ENCODE peak calls at places on chromosomes 2 and 18, in four cellular contexts. S is stimulated activated CD4-positive, alpha-beta T cell treated with anti-CD3 and anti-CD28 coated beads, Interleukin-12 subunit alpha, Interleukin-12 subunit beta, amount 100 ng/mL, for 4 hours; W is activated T-cell treated with anti-CD3 and anti-CD28 coated beads for 4 hours; Q is foreskin fibroblast. R is an unnamed sample.

GRCh38 chr18:21739604-21740473 is 753 bp upstream of the MIB1 start:
- DNase-seq in S (no peak), W (no peak), Q (no peak), R (peak)

GRCh38 chr2:235712176-235712575 is 218.3 kb downstream of the AGAP1 start:
- DNase-seq in S (no peak), W (no peak), Q (no peak), R (peak)

GRCh38 chr2:201797175-201797840 is 9.0 kb upstream of the CDK15 start:
- DNase-seq in S (no peak), W (no peak), Q (peak), R (no peak)

GRCh38 chr2:127220807-127221527 is 868 bp upstream of the CYP27C1 start:
- DNase-seq in S (no peak), W (no peak), Q (peak), R (no peak)

GRCh38 chr2:25512707-25513106 is 160.7 kb downstream of the DTNB start:
- DNase-seq in S (no peak), W (no peak), Q (no peak), R (no peak)

GRCh38 chr2:84435331-84436081 is 23.6 kb downstream of the SUCLG1 start:
- DNase-seq in S (no peak), W (no peak), Q (peak), R (no peak)

GRCh38 chr2:29009711-29010677 is 28.9 kb downstream of the TOGARAM2 start:
- DNase-seq in S (no peak), W (no peak), Q (no peak), R (peak)

GRCh38 chr2:29747786-29748470 is 173.5 kb downstream of the ALK start:
- DNase-seq in S (no peak), W (no peak), Q (peak), R (no peak)

GRCh38 chr2:88636026-88636425 is 8.8 kb upstream of the EIF2AK3 start:
- DNase-seq in S (no peak), W (no peak), Q (no peak), R (no peak)

GRCh38 chr2:202185816-202186221 is 52.6 kb downstream of the SUMO1 start:
- DNase-seq in S (no peak), W (no peak), Q (peak), R (no peak)

GRCh38 chr2:166067204-166067603 is 60.6 kb downstream of the SCN1A start:
- DNase-seq in S (no peak), W (no peak), Q (no peak), R (no peak)

GRCh38 chr18:10027031-10027430 is 113.2 kb downstream of the VAPA start:
- DNase-seq in S (no peak), W (no peak), Q (no peak), R (no peak)

GRCh38 chr2:134224005-134224404 is 29.9 kb upstream of the MGAT5 start:
- DNase-seq in S (no peak), W (no peak), Q (no peak), R (no peak)

GRCh38 chr2:96083064-96083889 is 33.1 kb downstream of the ADRA2B start:
- DNase-seq in S (no peak), W (no peak), Q (no peak), R (peak)

GRCh38 chr2:85132834-85133637 is at the start of gene TCF7L1:
- DNase-seq in S (peak), W (no peak), Q (peak), R (peak)

GRCh38 chr18:63511285-63511684 is 30.9 kb upstream of the SERPINB12 start:
- DNase-seq in S (no peak), W (no peak), Q (peak), R (no peak)

GRCh38 chr2:204195498-204195897 is 258.9 kb downstream of the ICOS start:
- DNase-seq in S (no peak), W (no peak), Q (no peak), R (no peak)

GRCh38 chr2:95050385-95051300 is 25.1 kb downstream of the MAL start:
- DNase-seq in S (no peak), W (no peak), Q (no peak), R (peak)

GRCh38 chr2:159462201-159462785 is 154.1 kb downstream of the BAZ2B start:
- DNase-seq in S (no peak), W (no peak), Q (peak), R (no peak)

GRCh38 chr2:207227062-207227748 is 61.5 kb upstream of the KLF7 start:
- DNase-seq in S (no peak), W (no peak), Q (no peak), R (no peak)

GRCh38 chr2:16559263-16559662 is 106.4 kb downstream of the CYRIA start:
- DNase-seq in S (no peak), W (no peak), Q (no peak), R (no peak)

GRCh38 chr18:45957100-45957499 is 10.0 kb downstream of the EPG5 start:
- DNase-seq in S (no peak), W (no peak), Q (peak), R (no peak)

GRCh38 chr2:196466581-196466980 is 172.9 kb upstream of the CCDC150 start:
- DNase-seq in S (no peak), W (no peak), Q (no peak), R (no peak)

GRCh38 chr2:47506436-47506835 is 103.5 kb downstream of the MSH2 start:
- DNase-seq in S (no peak), W (no peak), Q (no peak), R (no peak)

GRCh38 chr2:150832686-150833085 is 345.2 kb upstream of the RND3 start:
- DNase-seq in S (no peak), W (no peak), Q (peak), R (no peak)

GRCh38 chr2:106160786-106161261 is 33.3 kb downstream of the UXS1 start:
- DNase-seq in S (no peak), W (no peak), Q (no peak), R (peak)

GRCh38 chr18:50987261-50987660 is 19.4 kb downstream of the ELAC1 start:
- DNase-seq in S (no peak), W (no peak), Q (no peak), R (no peak)

GRCh38 chr2:76320716-76321115 is 610.0 kb upstream of the GCFC2 start:
- DNase-seq in S (no peak), W (no peak), Q (no peak), R (no peak)

GRCh38 chr2:14790041-14790640 is 157.6 kb downstream of the LRATD1 start:
- DNase-seq in S (no peak), W (no peak), Q (peak), R (no peak)

GRCh38 chr2:207468504-207468903 is 61.3 kb upstream of the CREB1 start:
- DNase-seq in S (no peak), W (no peak), Q (peak), R (no peak)

GRCh38 chr2:85981579-85982247 is 92.9 kb upstream of the ST3GAL5 start:
- DNase-seq in S (no peak), W (no peak), Q (no peak), R (peak)

GRCh38 chr18:33664528-33664927 is 86.5 kb downstream of the ASXL3 start:
- DNase-seq in S (no peak), W (no peak), Q (no peak), R (no peak)

GRCh38 chr18:37563810-37564511 is 1.6 kb downstream of the CELF4 start:
- DNase-seq in S (no peak), W (no peak), Q (no peak), R (peak)

R was measured in spleen.